ENCODE peak calls at places on chromosomes 11 and 22, in seven cellular contexts. I is psoas muscle, Y is kidney, L is T-cell, Q is globus pallidus, O is IMR-90, A is GM23248. R is an unnamed sample.
A peak's percentile ranks its signal among the peaks of the same experiment; 100 is the strongest.

GRCh38 chr11:12787847-12788246 is 113.6 kb downstream of the TEAD1 start:
- DNase-seq in A (peak; percentile 89), Y (no peak), Q (no peak), I (no peak), L (no peak), O (peak; percentile 90), R (no peak)

GRCh38 chr11:2201542-2201941 is 29.9 kb upstream of the TH start:
- DNase-seq in I (no peak), Q (no peak), A (no peak), L (no peak), O (no peak), Y (no peak), R (no peak)

GRCh38 chr11:106156290-106156937 is 79.0 kb downstream of the AASDHPPT start:
- DNase-seq in Y (no peak), L (no peak), O (peak; percentile 83), I (no peak), Q (peak; percentile 20), A (peak; percentile 82), R (peak; percentile 26)

GRCh38 chr11:118699508-118700220 is 20.2 kb upstream of the TREH start:
- DNase-seq in O (no peak), L (peak; percentile 69), I (no peak), Y (no peak), A (no peak), Q (no peak), R (no peak)

GRCh38 chr22:26461188-26461810 is 22.3 kb downstream of the HPS4 start:
- DNase-seq in A (peak; percentile 65), L (peak; percentile 39), Y (no peak), I (peak; percentile 63), Q (peak; percentile 16), O (peak; percentile 28), R (no peak)

GRCh38 chr11:110716361-110716760 is 4.1 kb upstream of the ARHGAP20 start:
- DNase-seq in Q (no peak), Y (no peak), O (peak; percentile 77), L (no peak), I (no peak), A (peak; percentile 76), R (no peak)

GRCh38 chr22:38228326-38228872 is 26.6 kb downstream of the MAFF start:
- DNase-seq in L (no peak), Q (peak; percentile 43), I (no peak), Y (no peak), O (no peak), A (peak; percentile 53), R (no peak)

GRCh38 chr11:67996051-67996450 is 7.8 kb downstream of the UNC93B1 start:
- DNase-seq in I (no peak), Q (no peak), L (no peak), A (no peak), O (no peak), Y (no peak), R (no peak)

GRCh38 chr11:79092791-79093313 is 348.0 kb downstream of the TENM4 start:
- DNase-seq in O (peak; percentile 100), A (peak; percentile 86), I (peak; percentile 23), Q (no peak), L (no peak), Y (no peak), R (peak; percentile 97)

GRCh38 chr22:37427128-37427710 is at the start of gene ELFN2:
- DNase-seq in Y (peak; percentile 85), Q (no peak), L (no peak), I (no peak), A (peak; percentile 50), O (peak; percentile 10), R (no peak)

GRCh38 chr11:116275634-116276033 is 497.2 kb downstream of the BUD13 start:
- DNase-seq in L (no peak), Q (no peak), A (peak; percentile 40), Y (no peak), I (no peak), O (no peak), R (no peak)

GRCh38 chr11:112961751-112962747 is 829 bp downstream of the NCAM1 start:
- DNase-seq in A (peak; percentile 30), I (peak; percentile 21), Q (peak; percentile 76), O (no peak), L (no peak), Y (peak; percentile 72), R (no peak)

GRCh38 chr22:24289138-24289537 is 18.5 kb downstream of the SPECC1L start:
- DNase-seq in Y (no peak), Q (peak; percentile 34), A (peak; percentile 90), L (no peak), O (peak; percentile 84), I (no peak), R (peak; percentile 96)

R was measured in GM04503.